ENCODE peak calls at places on chromosomes 7 and 10, in four cellular contexts. J is ELR, X is NAMALWA, F is AG09319. W is an unnamed sample.

GRCh38 chr7:45075871-45076796 is 12.6 kb downstream of the NACAD start:
- DNase-seq in J (no peak), X (no peak), F (no peak), W (no peak)

GRCh38 chr10:31352436-31353226 is 33.6 kb downstream of the ZEB1 start:
- DNase-seq in J (no peak), X (no peak), F (no peak), W (no peak)

GRCh38 chr7:24135003-24135817 is 148.8 kb upstream of the NPY start:
- DNase-seq in J (no peak), X (no peak), F (no peak), W (no peak)

GRCh38 chr7:120053390-120053961 is 219.5 kb upstream of the KCND2 start:
- DNase-seq in J (peak), X (no peak), F (peak), W (no peak)

GRCh38 chr10:4195214-4195613 is 410.2 kb upstream of the KLF6 start:
- DNase-seq in J (peak), X (no peak), F (no peak), W (peak)

GRCh38 chr7:95684037-95684436 is 87.7 kb upstream of the PDK4 start:
- DNase-seq in J (peak), X (peak), F (no peak), W (peak)

GRCh38 chr10:33157108-33157507 is 177.4 kb downstream of the NRP1 start:
- DNase-seq in J (peak), X (no peak), F (no peak), W (peak)

GRCh38 chr10:133327651-133328357 is 8.9 kb downstream of the CALY start:
- DNase-seq in J (no peak), X (no peak), F (no peak), W (no peak)

W was measured in RKO.